ENCODE peak calls at places on chromosomes 16 and 17, in eight cellular contexts. B, V, C, G, A, R, K and L are unnamed samples.

GRCh38 chr17:68849673-68850260 is 105.4 kb downstream of the ABCA8 start:
- DNase-seq in B (no peak), V (no peak), C (no peak), G (no peak), A (peak; percentile 57), R (no peak), K (no peak), L (no peak)

GRCh38 chr17:34306466-34306865 is 12.8 kb upstream of the CCL8 start:
- DNase-seq in B (peak; percentile 58), V (peak; percentile 48), C (no peak), G (peak; percentile 46), A (no peak), R (no peak), K (no peak), L (no peak)

GRCh38 chr17:35750526-35751395 is 2.3 kb downstream of the GAS2L2 start:
- DNase-seq in B (no peak), V (no peak), C (no peak), G (no peak), A (no peak), R (no peak), K (no peak), L (no peak)

GRCh38 chr16:85209526-85210121 is 97.4 kb upstream of the CIBAR2 start:
- DNase-seq in B (no peak), V (peak; percentile 54), C (no peak), G (no peak), A (no peak), R (no peak), K (no peak), L (no peak)

GRCh38 chr16:58264961-58265479 is 29.8 kb downstream of the PRSS54 start:
- DNase-seq in B (peak; percentile 81), V (no peak), C (no peak), G (peak; percentile 66), A (peak; percentile 61), R (peak; percentile 12), K (no peak), L (no peak)

GRCh38 chr16:13378151-13378550 is 476.8 kb downstream of the SHISA9 start:
- DNase-seq in B (peak; percentile 19), V (no peak), C (no peak), G (peak; percentile 28), A (no peak), R (no peak), K (no peak), L (no peak)

GRCh38 chr16:81445143-81445922 is 725 bp downstream of the CMIP start:
- DNase-seq in B (peak; percentile 73), V (no peak), C (no peak), G (no peak), A (no peak), R (no peak), K (no peak), L (peak; percentile 93)

GRCh38 chr16:12288537-12289174 is 312.1 kb downstream of the SNX29 start:
- DNase-seq in B (no peak), V (no peak), C (no peak), G (no peak), A (no peak), R (no peak), K (no peak), L (no peak)

GRCh38 chr17:45852535-45853297 is 8.0 kb downstream of the SPPL2C start:
- DNase-seq in B (peak; percentile 67), V (peak; percentile 38), C (peak; percentile 25), G (peak; percentile 21), A (no peak), R (peak; percentile 13), K (peak; percentile 21), L (peak; percentile 81)

GRCh38 chr16:85862476-85863383 is 36.2 kb upstream of the IRF8 start:
- DNase-seq in B (no peak), V (no peak), C (no peak), G (no peak), A (peak; percentile 29), R (no peak), K (no peak), L (no peak)

GRCh38 chr16:49622421-49623402 is 233.2 kb downstream of the ZNF423 start:
- DNase-seq in B (no peak), V (no peak), C (no peak), G (no peak), A (peak; percentile 40), R (no peak), K (no peak), L (no peak)

GRCh38 chr17:39722965-39723848 is 7.1 kb downstream of the MIEN1 start:
- DNase-seq in B (no peak), V (no peak), C (no peak), G (no peak), A (no peak), R (no peak), K (no peak), L (no peak)

GRCh38 chr17:36980281-36980761 is 31.6 kb downstream of the AATF start:
- DNase-seq in B (no peak), V (no peak), C (no peak), G (peak; percentile 44), A (no peak), R (no peak), K (no peak), L (no peak)

GRCh38 chr16:9602201-9602600 is 510.8 kb downstream of the HAPSTR1 start:
- DNase-seq in B (no peak), V (no peak), C (no peak), G (no peak), A (no peak), R (no peak), K (no peak), L (no peak)